ENCODE peak calls at places on chromosomes 11 and 22, in four cellular contexts. B is germinal center; W is CD8-positive, alpha-beta T cell; N is NCI-H82. G is an unnamed sample.

GRCh38 chr11:106409201-106409600 is 331.7 kb downstream of the AASDHPPT start:
- DNase-seq in B (no peak), W (no peak), N (no peak), G (peak)

GRCh38 chr11:64303109-64304031 is 2.0 kb upstream of the ESRRA start:
- DNase-seq in B (no peak), W (no peak), N (no peak), G (no peak)

GRCh38 chr11:60880189-60880588 is 12.8 kb downstream of the ZP1 start:
- DNase-seq in B (no peak), W (no peak), N (no peak), G (no peak)

GRCh38 chr22:22169923-22170322 is 74.7 kb upstream of the VPREB1 start:
- DNase-seq in B (no peak), W (no peak), N (no peak), G (no peak)

GRCh38 chr11:43833657-43834073 is 47.0 kb upstream of the ALKBH3 start:
- DNase-seq in B (no peak), W (no peak), N (peak), G (peak)

GRCh38 chr22:32177221-32177765 is 18.2 kb upstream of the C22orf42 start:
- DNase-seq in B (no peak), W (no peak), N (no peak), G (no peak)

GRCh38 chr22:38572065-38572464 is 2.1 kb upstream of the DMC1 start:
- DNase-seq in B (peak), W (no peak), N (peak), G (peak)

GRCh38 chr11:34886609-34887008 is 29.6 kb downstream of the APIP start:
- DNase-seq in B (no peak), W (no peak), N (no peak), G (no peak)

GRCh38 chr11:42049650-42050049 is 590.2 kb upstream of the LRRC4C start:
- DNase-seq in B (no peak), W (no peak), N (no peak), G (no peak)

GRCh38 chr11:124724854-124725718 is 14.7 kb upstream of the NRGN start:
- DNase-seq in B (peak), W (no peak), N (no peak), G (no peak)

GRCh38 chr22:47294222-47294532 is 531.7 kb downstream of the TBC1D22A start:
- DNase-seq in B (no peak), W (no peak), N (no peak), G (peak)

GRCh38 chr11:67466367-67466766 is 2.7 kb downstream of the TMEM134 start:
- DNase-seq in B (no peak), W (no peak), N (no peak), G (no peak)

GRCh38 chr11:12101318-12101717 is 9.1 kb upstream of the MICAL2 start:
- DNase-seq in B (no peak), W (no peak), N (no peak), G (no peak)

GRCh38 chr11:76233936-76234703 is 27.8 kb upstream of the WNT11 start:
- DNase-seq in B (peak), W (no peak), N (peak), G (peak)

GRCh38 chr11:67213251-67213650 is 53.0 kb upstream of the GRK2 start:
- DNase-seq in B (peak), W (no peak), N (no peak), G (no peak)

GRCh38 chr11:68010058-68011041 is at the start of gene ALDH3B1:
- DNase-seq in B (no peak), W (no peak), N (no peak), G (peak)

GRCh38 chr11:70351646-70352045 is 46.7 kb upstream of the CTTN start:
- DNase-seq in B (no peak), W (no peak), N (no peak), G (no peak)

GRCh38 chr11:64312947-64313346 is 4.4 kb downstream of the TRMT112 start:
- DNase-seq in B (no peak), W (no peak), N (no peak), G (no peak)

GRCh38 chr22:30694171-30694637 is 470 bp upstream of the OSBP2 start:
- DNase-seq in B (peak), W (peak), N (peak), G (peak)

G was measured in fibroblast of lung.